ENCODE peak calls at places on chromosome 5, in seven cellular contexts. I is stimulated activated CD4-positive, alpha-beta T cell treated with anti-CD3 and anti-CD28 coated beads, TNF-alpha, amount 100 ng/mL, for 4 hours; F is ACHN; X is stimulated activated CD8-positive, alpha-beta memory T cell treated with anti-CD3 and anti-CD28 coated beads, Interleukin-15, amount 100 ng/mL, for 1 hour; P is NCI-H187 treated with DMSO at 0.1 percent for 48 hours; Q is NCI-H510A treated with DMSO at 0.1 percent for 48 hours; C is cerebellar cortex. J is an unnamed sample.

GRCh38 chr5:164175083-164175482 is 669.7 kb downstream of the MAT2B start:
- DNase-seq in I (no peak), F (no peak), X (no peak), P (no peak), Q (no peak), C (no peak), J (no peak)

GRCh38 chr5:16538001-16538400 is 72.4 kb upstream of the ZNF622 start:
- DNase-seq in I (no peak), F (no peak), X (no peak), P (no peak), Q (no peak), C (peak), J (no peak)

GRCh38 chr5:141349917-141350619 is at the start of gene PCDHGB1:
- DNase-seq in I (no peak), F (peak), X (no peak), P (no peak), Q (no peak), C (peak), J (no peak)

GRCh38 chr5:179160584-179160983 is 100.4 kb downstream of the ZNF354C start:
- DNase-seq in I (no peak), F (no peak), X (no peak), P (no peak), Q (no peak), C (no peak), J (no peak)

GRCh38 chr5:76818844-76819831 is at the start of gene F2RL1:
- DNase-seq in I (peak), F (peak), X (peak), P (no peak), Q (peak), C (peak), J (peak)

GRCh38 chr5:79147076-79147475 is 35.5 kb downstream of the BHMT start:
- DNase-seq in I (no peak), F (no peak), X (no peak), P (no peak), Q (no peak), C (no peak), J (no peak)

GRCh38 chr5:174418809-174419522 is 305.4 kb upstream of the MSX2 start:
- DNase-seq in I (no peak), F (no peak), X (no peak), P (no peak), Q (peak), C (no peak), J (no peak)

GRCh38 chr5:54825005-54825404 is 160.4 kb downstream of the ESM1 start:
- DNase-seq in I (no peak), F (no peak), X (no peak), P (no peak), Q (no peak), C (no peak), J (no peak)

GRCh38 chr5:151079838-151080619 is 805 bp downstream of the TNIP1 start:
- DNase-seq in I (no peak), F (peak), X (no peak), P (no peak), Q (peak), C (peak), J (no peak)

GRCh38 chr5:7548576-7548975 is 152.6 kb downstream of the ADCY2 start:
- DNase-seq in I (no peak), F (no peak), X (no peak), P (no peak), Q (no peak), C (peak), J (no peak)

GRCh38 chr5:149345892-149346222 is 558 bp downstream of the GRPEL2 start:
- DNase-seq in I (no peak), F (peak), X (no peak), P (no peak), Q (peak), C (peak), J (no peak)

GRCh38 chr5:36897616-36898015 is 21.0 kb downstream of the NIPBL start:
- DNase-seq in I (no peak), F (peak), X (no peak), P (no peak), Q (no peak), C (no peak), J (no peak)

GRCh38 chr5:126659805-126660483 is 59.2 kb downstream of the PHAX start:
- DNase-seq in I (no peak), F (no peak), X (no peak), P (no peak), Q (no peak), C (no peak), J (no peak)

GRCh38 chr5:36147681-36148080 is 4.0 kb downstream of the LMBRD2 start:
- DNase-seq in I (no peak), F (no peak), X (no peak), P (no peak), Q (no peak), C (no peak), J (no peak)

GRCh38 chr5:115069087-115069968 is 100.4 kb downstream of the TRIM36 start:
- DNase-seq in I (no peak), F (peak), X (no peak), P (no peak), Q (no peak), C (peak), J (no peak)

GRCh38 chr5:169272111-169272510 is 28.8 kb downstream of the SLIT3 start:
- DNase-seq in I (no peak), F (no peak), X (no peak), P (no peak), Q (no peak), C (no peak), J (no peak)

GRCh38 chr5:174229640-174230350 is 184.3 kb downstream of the NSG2 start:
- DNase-seq in I (no peak), F (no peak), X (no peak), P (no peak), Q (no peak), C (peak), J (no peak)

GRCh38 chr5:141686648-141687416 is 4.8 kb upstream of the ARAP3 start:
- DNase-seq in I (no peak), F (no peak), X (no peak), P (no peak), Q (no peak), C (no peak), J (no peak)

GRCh38 chr5:64827703-64828102 is 59.0 kb downstream of the CWC27 start:
- DNase-seq in I (no peak), F (no peak), X (no peak), P (no peak), Q (no peak), C (no peak), J (no peak)

GRCh38 chr5:93594591-93595419 is 11.8 kb downstream of the NR2F1 start:
- DNase-seq in I (no peak), F (no peak), X (no peak), P (no peak), Q (no peak), C (peak), J (no peak)

GRCh38 chr5:66666778-66667177 is 70.6 kb downstream of the MAST4 start:
- DNase-seq in I (no peak), F (no peak), X (no peak), P (no peak), Q (peak), C (no peak), J (peak)

GRCh38 chr5:95841914-95842812 is 19.6 kb upstream of the GLRX start:
- DNase-seq in I (no peak), F (no peak), X (no peak), P (no peak), Q (no peak), C (no peak), J (no peak)

GRCh38 chr5:152505442-152506042 is 100.5 kb upstream of the NMUR2 start:
- DNase-seq in I (no peak), F (peak), X (no peak), P (peak), Q (peak), C (peak), J (no peak)

GRCh38 chr5:71924980-71925379 is 182.3 kb upstream of the MAP1B start:
- DNase-seq in I (no peak), F (no peak), X (no peak), P (no peak), Q (peak), C (no peak), J (no peak)